ENCODE peak calls at places on chromosomes 16 and 17, in eight cellular contexts. Y is OCI-LY7, X is SK-N-SH, B is neural progenitor cell, F is PC-3, U is HCT116, G is MM.1S, E is GM23248. V is an unnamed sample.

GRCh38 chr16:82229800-82230619 is 60.0 kb upstream of the MPHOSPH6 start:
- DNase-seq in G (peak), X (peak), U (peak), Y (peak), F (peak), E (peak), B (peak), V (peak)

GRCh38 chr17:11948791-11949190 is 48.5 kb downstream of the ZNF18 start:
- DNase-seq in U (peak), F (peak), G (no peak), E (peak), X (no peak), B (no peak), Y (no peak), V (peak)

GRCh38 chr16:1039762-1040161 is 32.8 kb upstream of the SSTR5 start:
- DNase-seq in F (no peak), B (no peak), U (no peak), E (no peak), G (peak), Y (no peak), X (no peak), V (no peak)

GRCh38 chr17:75504347-75505151 is 10.8 kb downstream of the CASKIN2 start:
- DNase-seq in G (peak), E (peak), Y (peak), B (peak), X (peak), F (peak), U (no peak), V (peak)

GRCh38 chr16:62829615-62830014 is 793.4 kb upstream of the CDH8 start:
- DNase-seq in B (no peak), G (no peak), X (no peak), E (no peak), F (no peak), U (no peak), Y (no peak), V (no peak)

GRCh38 chr17:38871247-38871991 is 1.6 kb downstream of the LASP1 start:
- DNase-seq in F (peak), B (peak), E (peak), X (no peak), Y (peak), G (peak), U (no peak), V (peak)

GRCh38 chr16:30546115-30546514 is 11.5 kb upstream of the ZNF747 start:
- DNase-seq in E (no peak), X (no peak), U (no peak), B (no peak), F (no peak), G (no peak), Y (no peak), V (no peak)

GRCh38 chr17:14469971-14470370 is 169.1 kb downstream of the HS3ST3B1 start:
- DNase-seq in F (no peak), X (no peak), B (no peak), U (no peak), E (no peak), G (no peak), Y (no peak), V (no peak)

GRCh38 chr17:64232466-64233262 is 30.4 kb downstream of the TEX2 start:
- DNase-seq in F (no peak), U (no peak), B (no peak), E (no peak), G (no peak), Y (no peak), X (no peak), V (no peak)

GRCh38 chr17:42553161-42553818 is 567 bp downstream of the HSD17B1 start:
- DNase-seq in X (peak), Y (no peak), B (peak), G (no peak), U (no peak), E (no peak), F (no peak), V (no peak)

GRCh38 chr16:64475627-64476351 is 646.1 kb downstream of the CDH11 start:
- DNase-seq in B (no peak), U (no peak), Y (no peak), F (no peak), G (no peak), E (no peak), X (no peak), V (peak)

GRCh38 chr17:42535400-42536047 is 517 bp upstream of the NAGLU start:
- DNase-seq in F (no peak), U (no peak), B (no peak), Y (peak), G (no peak), E (no peak), X (no peak), V (no peak)

GRCh38 chr17:27776882-27777624 is 23.3 kb downstream of the NOS2 start:
- DNase-seq in U (no peak), X (no peak), E (no peak), B (no peak), Y (no peak), G (no peak), F (peak), V (no peak)

GRCh38 chr17:20043034-20043433 is 33.9 kb downstream of the SPECC1 start:
- DNase-seq in U (no peak), F (no peak), E (no peak), G (no peak), B (no peak), X (no peak), Y (no peak), V (no peak)

GRCh38 chr16:17744903-17745581 is 274.3 kb upstream of the XYLT1 start:
- DNase-seq in U (no peak), F (no peak), G (no peak), B (peak), X (no peak), Y (no peak), E (no peak), V (no peak)

GRCh38 chr17:64133546-64134215 is 3.7 kb upstream of the ERN1 start:
- DNase-seq in X (peak), B (peak), G (peak), Y (peak), E (peak), U (peak), F (peak), V (peak)

GRCh38 chr16:56600398-56600999 is 7.9 kb upstream of the MT2A start:
- DNase-seq in U (peak), Y (peak), F (peak), X (peak), G (peak), B (peak), E (peak), V (peak)

GRCh38 chr17:2792541-2793169 is 3.6 kb upstream of the RAP1GAP2 start:
- DNase-seq in Y (no peak), U (no peak), E (no peak), X (no peak), B (no peak), G (no peak), F (no peak), V (no peak)

GRCh38 chr17:39002991-39003715 is 36.0 kb upstream of the FBXO47 start:
- DNase-seq in B (no peak), E (peak), U (no peak), G (no peak), Y (no peak), X (no peak), F (no peak), V (no peak)

GRCh38 chr16:30551781-30552180 is 6.4 kb downstream of the ZNF764 start:
- DNase-seq in G (no peak), X (no peak), Y (no peak), E (no peak), F (no peak), U (no peak), B (no peak), V (no peak)

GRCh38 chr17:76714822-76715461 is 4.2 kb upstream of the MXRA7 start:
- DNase-seq in E (peak), B (peak), U (no peak), F (peak), X (peak), G (peak), Y (peak), V (peak)

GRCh38 chr16:70738083-70738977 is 52.5 kb upstream of the MTSS2 start:
- DNase-seq in X (peak), U (no peak), E (peak), Y (peak), F (peak), B (peak), G (peak), V (peak)
- H3K4me3 ChIP-seq in X (no peak), U (no peak), E (no peak), Y (no peak), F (no peak), B (no peak), G (peak), V (no peak)

DNA sequence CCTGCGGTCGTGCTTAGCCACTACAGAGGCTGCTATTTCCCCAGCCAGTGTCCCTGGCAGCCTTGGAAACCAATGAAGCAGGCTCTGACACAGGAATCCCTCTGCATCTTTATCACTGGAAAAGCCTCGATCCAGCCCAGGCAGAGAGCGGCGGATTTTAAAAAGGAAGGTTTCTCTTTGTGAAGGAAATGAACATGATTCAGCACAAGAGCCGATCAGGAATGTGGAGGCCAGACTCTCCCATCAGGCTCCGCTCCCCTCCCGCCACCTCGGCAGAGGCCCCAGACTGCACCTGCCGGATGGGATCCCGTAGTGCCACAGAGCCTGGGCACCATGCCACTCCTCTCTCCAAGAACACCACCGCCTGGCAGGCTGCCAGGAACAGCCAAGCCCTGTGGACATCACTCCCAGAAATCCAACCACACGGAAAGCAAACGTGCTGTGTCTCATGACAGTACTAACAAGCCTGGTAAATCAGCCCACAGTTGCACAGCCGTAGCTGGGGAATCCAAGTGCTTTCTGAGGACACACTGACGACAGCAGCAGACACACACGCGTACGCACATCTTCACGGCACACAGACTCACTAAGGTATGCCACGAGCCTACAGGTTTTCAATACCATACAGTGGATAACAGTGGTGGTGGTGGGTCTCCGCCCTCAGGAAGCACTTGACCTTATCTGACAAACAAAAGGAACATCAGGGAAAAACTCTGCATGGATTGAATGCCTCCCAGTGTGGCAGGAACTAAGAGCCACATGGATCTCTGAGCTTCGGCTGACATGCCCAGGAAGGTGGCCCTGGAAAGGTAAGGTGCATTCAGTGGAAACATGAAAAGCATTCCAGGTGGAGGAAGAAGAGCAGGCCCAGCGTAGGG is 5.4 kb downstream of the LRRC75A start:
- DNase-seq in F (peak), X (peak), B (peak), E (peak), G (no peak), Y (no peak), U (no peak), V (peak)
- TF ChIP-seq EZH2phosphoT487 in F (no peak), X (no peak), B (no peak), E (no peak), G (no peak), Y (no peak), U (no peak), V (no peak)

DNA sequence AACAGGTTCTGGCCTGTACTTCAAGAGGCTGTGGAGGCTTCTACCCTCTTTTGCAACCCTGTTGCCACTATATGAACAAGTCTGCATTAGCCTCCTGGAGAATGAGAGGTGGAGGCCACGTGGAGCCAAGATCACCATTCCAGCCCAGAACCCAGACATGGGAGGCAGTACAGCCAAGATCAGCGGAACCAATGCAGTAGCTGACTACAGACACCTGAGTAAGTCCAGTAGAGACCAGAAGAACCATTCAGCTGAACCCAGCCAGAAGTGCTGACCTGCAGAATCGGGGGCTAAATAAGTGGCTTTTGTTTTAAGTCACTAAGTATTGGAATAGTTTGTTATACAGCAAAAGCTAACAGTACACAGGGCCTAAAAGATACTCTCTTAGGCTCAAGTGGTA is 12.1 kb downstream of the FAM20A start:
- DNase-seq in F (no peak), U (no peak), X (no peak), E (no peak), B (no peak), G (no peak), Y (no peak), V (no peak)
- H3K4me3 ChIP-seq in F (no peak), U (no peak), X (no peak), E (no peak), B (no peak), G (no peak), Y (no peak), V (no peak)

DNA sequence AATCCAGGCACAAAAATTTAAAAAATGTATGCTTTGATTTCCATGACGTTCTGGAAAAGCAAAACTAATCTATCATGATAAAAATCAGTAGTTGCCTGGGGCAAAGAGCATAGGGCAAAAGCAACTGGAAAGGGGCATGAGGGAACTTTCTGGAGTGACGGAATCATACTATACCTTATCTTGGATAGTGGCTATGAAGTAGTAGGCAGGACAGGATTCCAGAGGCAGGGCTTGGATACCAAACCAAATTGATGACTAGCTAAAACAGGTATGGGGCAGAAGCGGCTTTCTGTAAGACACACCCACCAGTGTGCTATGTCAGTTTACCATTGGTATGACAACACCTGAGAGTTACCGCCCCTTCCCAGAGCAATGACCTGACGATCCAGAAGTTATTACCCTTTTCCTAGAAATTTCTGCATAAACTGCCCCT is 56.8 kb downstream of the CFDP1 start:
- DNase-seq in B (no peak), G (no peak), X (no peak), U (no peak), E (no peak), F (no peak), Y (no peak), V (peak)
- TF ChIP-seq EZH2phosphoT487 in B (no peak), G (no peak), X (no peak), U (no peak), E (no peak), F (no peak), Y (no peak), V (no peak)

DNA sequence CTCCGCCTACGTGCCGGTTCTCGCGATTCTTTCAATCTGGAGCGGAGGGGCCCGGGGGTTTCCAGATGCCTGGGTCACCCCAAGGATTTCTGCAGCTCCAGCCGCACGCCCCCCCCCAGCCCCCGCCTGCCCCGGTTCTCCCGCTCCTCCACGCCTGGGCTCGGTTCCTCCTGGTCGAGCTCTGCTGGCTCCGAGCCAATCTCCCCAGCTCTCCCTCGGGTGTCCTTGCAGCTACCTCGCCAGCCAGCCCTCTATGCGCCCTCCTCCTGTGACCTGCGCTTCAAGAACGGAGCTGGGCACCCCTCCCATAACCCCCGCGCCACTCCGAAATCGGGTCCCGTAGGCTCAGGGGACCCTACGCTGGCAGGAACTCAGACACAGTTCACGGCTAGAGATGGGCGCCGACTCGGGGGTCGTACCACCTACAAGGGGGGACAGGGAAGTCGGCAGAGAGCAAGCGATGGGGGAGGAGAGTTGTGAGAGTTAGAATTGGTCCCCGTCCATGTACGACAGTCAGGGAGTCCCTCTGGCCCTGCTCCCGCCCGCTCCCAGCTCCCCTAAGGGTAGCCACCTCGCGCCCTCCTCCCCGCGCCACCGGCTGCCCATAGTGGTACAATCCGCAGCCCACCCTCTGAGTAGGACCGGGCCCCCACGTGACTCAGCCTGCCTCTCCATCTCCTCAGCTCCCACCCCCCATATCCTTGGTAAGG is 956 bp downstream of the FGF11 start:
- DNase-seq in X (peak), U (no peak), E (peak), Y (peak), G (no peak), F (peak), B (peak), V (peak)
- H3K4me3 ChIP-seq in X (peak), U (no peak), E (peak), Y (peak), G (no peak), F (peak), B (peak), V (peak)

DNA sequence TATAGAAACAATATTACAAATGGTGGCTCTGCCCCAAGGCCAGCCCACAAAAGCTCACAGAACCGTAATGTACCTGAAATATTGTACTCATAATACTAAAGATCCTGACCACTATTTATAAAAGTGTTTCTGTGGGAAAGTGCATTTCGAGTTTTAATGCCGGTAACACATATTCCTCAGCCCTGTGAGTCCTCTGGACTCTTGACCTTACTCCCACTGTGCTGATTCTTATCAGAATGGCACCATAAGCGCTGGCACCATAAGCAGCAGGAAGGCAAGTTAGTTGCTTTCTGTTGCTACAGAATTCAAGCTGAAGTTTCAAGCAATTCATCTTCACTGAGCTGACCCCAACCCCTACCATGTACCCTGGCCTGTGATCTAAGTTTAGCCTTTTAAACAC is 36.4 kb upstream of the MED13 start:
- DNase-seq in B (no peak), Y (no peak), F (no peak), X (no peak), E (no peak), U (no peak), G (no peak), V (peak)
- TF ChIP-seq EZH2phosphoT487 in B (no peak), Y (no peak), F (no peak), X (no peak), E (no peak), U (no peak), G (no peak), V (no peak)

DNA sequence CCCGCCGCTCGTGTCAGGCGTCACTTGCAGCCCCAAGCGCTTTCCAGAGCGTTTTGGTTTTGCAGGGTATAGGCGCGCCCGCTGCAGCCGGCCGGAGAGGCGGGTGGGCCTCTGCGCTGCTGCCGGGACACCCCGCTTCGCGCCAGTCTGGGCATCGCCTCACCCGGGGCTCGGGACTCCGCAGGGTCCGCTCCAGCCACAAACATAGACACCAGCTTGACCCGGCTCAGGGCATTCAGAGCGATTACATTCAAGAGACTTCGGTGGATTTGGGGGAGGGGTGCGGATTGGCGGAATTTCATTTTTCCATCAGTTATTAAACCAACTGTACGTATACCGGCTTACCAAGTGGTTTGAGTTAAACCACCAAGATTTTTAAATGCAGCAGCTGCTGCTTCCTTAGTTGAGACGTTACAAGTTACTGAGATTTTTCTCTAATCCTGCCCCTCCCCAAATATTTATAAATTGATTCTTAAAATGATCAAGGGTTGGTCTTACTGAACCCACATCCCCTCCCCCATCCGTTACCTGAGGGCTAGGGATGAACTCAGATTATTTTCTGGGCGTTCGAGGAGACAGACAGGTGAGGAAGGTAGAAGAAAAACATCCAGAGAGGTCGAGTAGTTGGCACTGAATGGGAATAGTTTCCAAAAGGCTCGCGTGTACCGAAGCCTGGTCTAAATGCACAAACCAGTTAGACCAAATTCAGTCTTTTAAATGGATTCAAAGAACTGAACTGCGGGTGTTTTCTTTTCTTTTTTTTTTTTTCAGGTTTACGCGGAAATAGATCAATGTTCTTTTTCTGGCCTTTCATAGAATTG is 1.5 kb downstream of the CRHR1 start:
- DNase-seq in U (no peak), Y (no peak), F (no peak), G (no peak), E (no peak), X (no peak), B (peak), V (no peak)
- H3K4me3 ChIP-seq in U (peak), Y (no peak), F (peak), G (no peak), E (peak), X (peak), B (peak), V (peak)

GRCh38 chr16:14489460-14489859 is 140.6 kb downstream of the PARN start:
- DNase-seq in F (peak), G (no peak), Y (peak), E (peak), U (peak), B (peak), X (peak), V (peak)
- TF ChIP-seq EZH2phosphoT487 in F (no peak), G (no peak), Y (no peak), E (no peak), U (no peak), B (no peak), X (no peak), V (no peak)

V was measured in hepatocyte.